ENCODE peak calls at places on chromosomes 2 and 18, in ten cellular contexts. One of them, this sample, is unnamed.

GRCh38 chr2:119158563-119159347 is at the start of gene C1QL2:
- DNase-seq in effector memory CD8-positive, alpha-beta T cell: no peak
- DNase-seq in stimulated activated CD8-positive, alpha-beta memory T cell treated with anti-CD3 and anti-CD28 coated beads, Interleukin-7, amount 100 ng/mL, for 1 hour: no peak
- DNase-seq in AG04449: no peak
- DNase-seq in NB4: no peak
- DNase-seq in glutamatergic neuron: peak; percentile 55
- DNase-seq in NCI-H1417 treated with DMSO at 0.1 percent for 48 hours: no peak
- DNase-seq in HTR-8/SVneo: no peak
- DNase-seq in cardiac fibroblast: no peak
- DNase-seq in activated CD4-positive, alpha-beta T cell treated with anti-CD3 and anti-CD28 coated beads, Interleukin-2, amount 50 U/mL, for 4 hours: no peak
- DNase-seq in this sample: no peak

GRCh38 chr2:126850951-126851350 is 47.7 kb upstream of the TEX51 start:
- DNase-seq in stimulated activated CD8-positive, alpha-beta memory T cell treated with anti-CD3 and anti-CD28 coated beads, Interleukin-7, amount 100 ng/mL, for 1 hour: no peak
- DNase-seq in HTR-8/SVneo: no peak
- DNase-seq in cardiac fibroblast: no peak
- DNase-seq in NB4: no peak
- DNase-seq in activated CD4-positive, alpha-beta T cell treated with anti-CD3 and anti-CD28 coated beads, Interleukin-2, amount 50 U/mL, for 4 hours: no peak
- DNase-seq in effector memory CD8-positive, alpha-beta T cell: no peak
- DNase-seq in NCI-H1417 treated with DMSO at 0.1 percent for 48 hours: no peak
- DNase-seq in AG04449: no peak
- DNase-seq in glutamatergic neuron: no peak
- DNase-seq in this sample: no peak

GRCh38 chr2:231104115-231104713 is 20.6 kb downstream of the HTR2B start:
- DNase-seq in AG04449: peak; percentile 26
- DNase-seq in cardiac fibroblast: peak; percentile 83
- DNase-seq in NB4: peak; percentile 71
- DNase-seq in HTR-8/SVneo: peak; percentile 51
- DNase-seq in NCI-H1417 treated with DMSO at 0.1 percent for 48 hours: no peak
- DNase-seq in effector memory CD8-positive, alpha-beta T cell: peak; percentile 34
- DNase-seq in glutamatergic neuron: peak; percentile 63
- DNase-seq in stimulated activated CD8-positive, alpha-beta memory T cell treated with anti-CD3 and anti-CD28 coated beads, Interleukin-7, amount 100 ng/mL, for 1 hour: peak; percentile 36
- DNase-seq in activated CD4-positive, alpha-beta T cell treated with anti-CD3 and anti-CD28 coated beads, Interleukin-2, amount 50 U/mL, for 4 hours: peak; percentile 60
- DNase-seq in this sample: no peak

GRCh38 chr2:188937228-188938220 is 36.6 kb upstream of the COL3A1 start:
- DNase-seq in glutamatergic neuron: no peak
- DNase-seq in NCI-H1417 treated with DMSO at 0.1 percent for 48 hours: no peak
- DNase-seq in AG04449: peak; percentile 26
- DNase-seq in HTR-8/SVneo: no peak
- DNase-seq in activated CD4-positive, alpha-beta T cell treated with anti-CD3 and anti-CD28 coated beads, Interleukin-2, amount 50 U/mL, for 4 hours: no peak
- DNase-seq in stimulated activated CD8-positive, alpha-beta memory T cell treated with anti-CD3 and anti-CD28 coated beads, Interleukin-7, amount 100 ng/mL, for 1 hour: no peak
- DNase-seq in cardiac fibroblast: peak; percentile 95
- DNase-seq in effector memory CD8-positive, alpha-beta T cell: no peak
- DNase-seq in NB4: no peak
- DNase-seq in this sample: peak; percentile 64

GRCh38 chr18:27991391-27991790 is 185.5 kb downstream of the CDH2 start:
- DNase-seq in glutamatergic neuron: no peak
- DNase-seq in NCI-H1417 treated with DMSO at 0.1 percent for 48 hours: no peak
- DNase-seq in activated CD4-positive, alpha-beta T cell treated with anti-CD3 and anti-CD28 coated beads, Interleukin-2, amount 50 U/mL, for 4 hours: no peak
- DNase-seq in effector memory CD8-positive, alpha-beta T cell: no peak
- DNase-seq in HTR-8/SVneo: no peak
- DNase-seq in stimulated activated CD8-positive, alpha-beta memory T cell treated with anti-CD3 and anti-CD28 coated beads, Interleukin-7, amount 100 ng/mL, for 1 hour: no peak
- DNase-seq in AG04449: no peak
- DNase-seq in NB4: no peak
- DNase-seq in cardiac fibroblast: no peak
- DNase-seq in this sample: no peak

GRCh38 chr18:3162181-3162580 is 57.6 kb downstream of the MYOM1 start:
- DNase-seq in stimulated activated CD8-positive, alpha-beta memory T cell treated with anti-CD3 and anti-CD28 coated beads, Interleukin-7, amount 100 ng/mL, for 1 hour: no peak
- DNase-seq in NCI-H1417 treated with DMSO at 0.1 percent for 48 hours: no peak
- DNase-seq in AG04449: no peak
- DNase-seq in HTR-8/SVneo: no peak
- DNase-seq in cardiac fibroblast: no peak
- DNase-seq in activated CD4-positive, alpha-beta T cell treated with anti-CD3 and anti-CD28 coated beads, Interleukin-2, amount 50 U/mL, for 4 hours: no peak
- DNase-seq in NB4: no peak
- DNase-seq in effector memory CD8-positive, alpha-beta T cell: no peak
- DNase-seq in glutamatergic neuron: no peak
- DNase-seq in this sample: no peak

GRCh38 chr2:234556848-234557573 is 60.1 kb upstream of the ARL4C start:
- DNase-seq in stimulated activated CD8-positive, alpha-beta memory T cell treated with anti-CD3 and anti-CD28 coated beads, Interleukin-7, amount 100 ng/mL, for 1 hour: no peak
- DNase-seq in NB4: no peak
- DNase-seq in AG04449: no peak
- DNase-seq in NCI-H1417 treated with DMSO at 0.1 percent for 48 hours: no peak
- DNase-seq in activated CD4-positive, alpha-beta T cell treated with anti-CD3 and anti-CD28 coated beads, Interleukin-2, amount 50 U/mL, for 4 hours: no peak
- DNase-seq in HTR-8/SVneo: no peak
- DNase-seq in glutamatergic neuron: no peak
- DNase-seq in effector memory CD8-positive, alpha-beta T cell: no peak
- DNase-seq in cardiac fibroblast: no peak
- DNase-seq in this sample: no peak

GRCh38 chr2:239521518-239521815 is 120.6 kb upstream of the HDAC4 start:
- DNase-seq in NCI-H1417 treated with DMSO at 0.1 percent for 48 hours: no peak
- DNase-seq in AG04449: no peak
- DNase-seq in activated CD4-positive, alpha-beta T cell treated with anti-CD3 and anti-CD28 coated beads, Interleukin-2, amount 50 U/mL, for 4 hours: no peak
- DNase-seq in effector memory CD8-positive, alpha-beta T cell: no peak
- DNase-seq in HTR-8/SVneo: no peak
- DNase-seq in glutamatergic neuron: no peak
- DNase-seq in cardiac fibroblast: no peak
- DNase-seq in NB4: no peak
- DNase-seq in stimulated activated CD8-positive, alpha-beta memory T cell treated with anti-CD3 and anti-CD28 coated beads, Interleukin-7, amount 100 ng/mL, for 1 hour: no peak
- DNase-seq in this sample: no peak

GRCh38 chr2:72147971-72148369 is 308 bp upstream of the CYP26B1 start:
- DNase-seq in effector memory CD8-positive, alpha-beta T cell: no peak
- DNase-seq in AG04449: no peak
- DNase-seq in cardiac fibroblast: no peak
- DNase-seq in activated CD4-positive, alpha-beta T cell treated with anti-CD3 and anti-CD28 coated beads, Interleukin-2, amount 50 U/mL, for 4 hours: no peak
- DNase-seq in NCI-H1417 treated with DMSO at 0.1 percent for 48 hours: no peak
- DNase-seq in NB4: no peak
- DNase-seq in HTR-8/SVneo: no peak
- DNase-seq in glutamatergic neuron: no peak
- DNase-seq in stimulated activated CD8-positive, alpha-beta memory T cell treated with anti-CD3 and anti-CD28 coated beads, Interleukin-7, amount 100 ng/mL, for 1 hour: no peak
- DNase-seq in this sample: no peak

This sample was measured in GM04503.